ENCODE peak calls at places on chromosomes 5 and 9, in nine cellular contexts. A, H, D, F, Q, J, E, W and B are unnamed samples.

GRCh38 chr5:33336911-33337620 is 103.7 kb upstream of the TARS1 start:
- DNase-seq in E (peak), A (no peak), J (no peak), W (no peak), F (no peak), D (no peak), Q (no peak), H (no peak), B (no peak)

GRCh38 chr5:172735141-172735831 is 35.7 kb downstream of the DUSP1 start:
- DNase-seq in E (no peak), J (no peak), A (no peak), W (no peak), H (no peak), F (no peak), Q (no peak), D (no peak), B (no peak)

GRCh38 chr5:94021246-94021645 is 279.8 kb upstream of the POU5F2 start:
- DNase-seq in W (no peak), Q (no peak), J (no peak), E (peak), A (no peak), H (peak), F (no peak), D (no peak), B (peak)

GRCh38 chr5:16461782-16462181 is 3.8 kb downstream of the ZNF622 start:
- DNase-seq in A (no peak), F (no peak), H (peak), W (no peak), J (no peak), E (peak), Q (no peak), D (peak), B (no peak)

GRCh38 chr9:5536684-5537083 is 26.4 kb downstream of the PDCD1LG2 start:
- DNase-seq in H (no peak), J (no peak), D (no peak), A (no peak), W (no peak), F (no peak), Q (no peak), E (no peak), B (no peak)

GRCh38 chr9:85703398-85703797 is 38.4 kb downstream of the AGTPBP1 start:
- DNase-seq in F (no peak), J (no peak), H (no peak), Q (no peak), A (no peak), W (no peak), E (no peak), D (no peak), B (no peak)

GRCh38 chr9:74078647-74079046 is 418.5 kb upstream of the RORB start:
- DNase-seq in D (no peak), E (no peak), J (no peak), F (no peak), H (no peak), W (no peak), A (no peak), Q (no peak), B (no peak)

GRCh38 chr5:154523704-154524103 is 45.7 kb upstream of the HAND1 start:
- DNase-seq in W (no peak), D (no peak), H (no peak), F (no peak), E (no peak), J (no peak), A (peak), Q (no peak), B (no peak)

GRCh38 chr5:42993516-42994284 is 46.4 kb downstream of the ANXA2R start:
- DNase-seq in A (no peak), Q (no peak), D (peak), E (peak), F (peak), J (peak), H (no peak), W (no peak), B (no peak)

GRCh38 chr5:157516016-157516415 is 56.0 kb downstream of the NIPAL4 start:
- DNase-seq in A (peak), W (no peak), D (peak), J (no peak), E (peak), F (no peak), H (no peak), Q (no peak), B (no peak)

GRCh38 chr9:96126321-96126881 is 175.6 kb downstream of the HSD17B3 start:
- DNase-seq in A (peak), Q (no peak), W (no peak), J (no peak), E (no peak), D (no peak), H (no peak), F (no peak), B (no peak)

GRCh38 chr9:91547076-91547475 is 123.4 kb upstream of the NFIL3 start:
- DNase-seq in D (no peak), Q (no peak), W (no peak), A (no peak), J (no peak), E (no peak), F (no peak), H (no peak), B (no peak)

GRCh38 chr5:123856736-123857135 is 344.8 kb downstream of the CSNK1G3 start:
- DNase-seq in A (no peak), E (no peak), D (no peak), F (no peak), J (no peak), W (no peak), Q (no peak), H (no peak), B (no peak)

GRCh38 chr9:95193480-95193879 is 124.0 kb downstream of the FANCC start:
- DNase-seq in E (no peak), F (no peak), W (no peak), H (no peak), D (no peak), J (no peak), Q (no peak), A (no peak), B (no peak)

GRCh38 chr5:130135506-130135905 is 231.2 kb downstream of the CHSY3 start:
- DNase-seq in A (peak), Q (no peak), J (no peak), D (no peak), W (no peak), E (peak), F (no peak), H (no peak), B (no peak)

GRCh38 chr9:79817469-79818004 is 245.8 kb downstream of the TLE4 start:
- DNase-seq in D (no peak), E (no peak), H (no peak), A (no peak), F (peak), J (no peak), Q (no peak), W (no peak), B (no peak)

GRCh38 chr9:128911529-128912035 is 9.2 kb upstream of the PHYHD1 start:
- DNase-seq in F (peak), Q (peak), J (no peak), H (peak), W (no peak), A (no peak), D (no peak), E (peak), B (no peak)

GRCh38 chr9:128107260-128107970 is 20.1 kb downstream of the PTGES2 start:
- DNase-seq in Q (no peak), A (no peak), E (no peak), J (no peak), D (no peak), F (peak), W (no peak), H (no peak), B (no peak)

GRCh38 chr5:148452499-148453193 is 68.9 kb downstream of the FBXO38 start:
- DNase-seq in D (no peak), Q (no peak), H (no peak), W (no peak), E (no peak), A (no peak), J (no peak), F (no peak), B (no peak)

GRCh38 chr5:117947836-117948235 is 1040.5 kb downstream of the DTWD2 start:
- DNase-seq in E (no peak), F (no peak), H (no peak), W (no peak), A (no peak), Q (no peak), J (no peak), D (no peak), B (no peak)

GRCh38 chr5:4022056-4022670 is 426.5 kb downstream of the IRX1 start:
- DNase-seq in J (no peak), W (no peak), E (no peak), F (no peak), H (no peak), Q (no peak), A (no peak), D (no peak), B (no peak)

GRCh38 chr5:176619203-176619568 is 9.2 kb upstream of the GPRIN1 start:
- DNase-seq in E (peak), Q (no peak), W (peak), F (peak), D (peak), A (peak), H (peak), J (peak), B (no peak)

GRCh38 chr5:176625512-176625911 is 4.8 kb downstream of the SNCB start:
- DNase-seq in F (no peak), H (no peak), W (no peak), E (no peak), Q (no peak), A (no peak), D (no peak), J (no peak), B (no peak)

GRCh38 chr5:41925555-41925946 is 470 bp downstream of the FBXO4 start:
- DNase-seq in E (peak), F (peak), D (no peak), Q (no peak), H (peak), A (no peak), J (no peak), W (no peak), B (no peak)

GRCh38 chr9:74589576-74589975 is 92.4 kb downstream of the RORB start:
- DNase-seq in W (no peak), F (no peak), H (no peak), J (no peak), E (no peak), Q (no peak), D (no peak), A (no peak), B (no peak)

GRCh38 chr5:171664489-171664888 is 121.1 kb upstream of the SMIM23 start:
- DNase-seq in D (no peak), J (no peak), E (no peak), H (no peak), Q (no peak), F (no peak), W (no peak), A (no peak), B (no peak)

GRCh38 chr5:171661146-171661545 is 124.5 kb upstream of the SMIM23 start:
- DNase-seq in Q (no peak), F (no peak), E (no peak), W (no peak), D (no peak), A (no peak), J (no peak), H (no peak), B (no peak)

DNA sequence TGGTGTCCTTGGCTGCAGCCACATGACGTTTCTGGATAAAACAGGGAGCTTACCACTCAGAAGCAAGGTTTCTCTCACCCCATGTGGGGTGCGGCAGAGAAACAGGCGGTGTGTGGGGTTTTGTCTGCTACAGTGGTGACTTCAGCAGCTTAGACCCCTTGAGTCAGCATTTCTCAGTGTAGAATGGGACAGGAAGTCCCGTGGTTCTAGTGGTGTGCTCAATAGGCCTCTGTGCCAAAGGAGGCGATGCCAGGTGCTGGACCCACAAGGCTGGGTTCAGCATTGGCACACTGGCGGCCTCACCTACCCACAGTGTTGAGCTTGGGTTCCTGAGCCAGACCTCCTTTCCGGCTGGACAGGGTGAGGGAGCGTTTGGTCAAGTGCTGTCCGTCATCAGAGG is 125.2 kb upstream of the SMIM23 start:
- DNase-seq in D (no peak), H (no peak), F (no peak), Q (no peak), J (no peak), W (no peak), A (no peak), E (no peak), B (no peak)
- H3K4me3 ChIP-seq in D (no peak), H (no peak), F (no peak), Q (no peak), J (no peak), W (no peak), A (no peak), E (no peak), B (no peak)

GRCh38 chr9:130624154-130624553 is 40.2 kb upstream of the PRDM12 start:
- DNase-seq in W (no peak), F (no peak), Q (no peak), H (peak), E (no peak), J (no peak), D (no peak), A (no peak), B (no peak)
- TF ChIP-seq CTCF in W (no peak), F (no peak), Q (no peak), H (peak), E (no peak), J (no peak), D (no peak), A (no peak), B (no peak)

GRCh38 chr9:109085510-109085909 is 34.2 kb downstream of the TMEM245 start:
- DNase-seq in D (no peak), H (peak), W (no peak), A (no peak), E (no peak), J (no peak), F (no peak), Q (no peak), B (no peak)

GRCh38 chr9:109083813-109084405 is 35.8 kb downstream of the TMEM245 start:
- DNase-seq in W (no peak), A (no peak), H (no peak), F (no peak), Q (no peak), J (no peak), D (no peak), E (no peak), B (no peak)

GRCh38 chr9:109086221-109086620 is 33.5 kb downstream of the TMEM245 start:
- DNase-seq in F (no peak), E (peak), D (no peak), A (no peak), J (no peak), Q (no peak), H (no peak), W (no peak), B (no peak)

GRCh38 chr9:109088221-109088620 is 31.5 kb downstream of the TMEM245 start:
- DNase-seq in A (no peak), E (peak), J (no peak), D (no peak), W (no peak), H (no peak), F (no peak), Q (no peak), B (no peak)

GRCh38 chr9:109087795-109088194 is 32.0 kb downstream of the TMEM245 start:
- DNase-seq in E (no peak), F (no peak), W (no peak), J (no peak), H (no peak), Q (no peak), A (no peak), D (no peak), B (no peak)
- H3K4me3 ChIP-seq in E (no peak), F (no peak), W (no peak), J (no peak), H (no peak), Q (no peak), A (no peak), D (no peak), B (no peak)

GRCh38 chr5:141951341-141951781 is 6.6 kb downstream of the PCDH12 start:
- DNase-seq in F (no peak), Q (no peak), H (no peak), E (no peak), A (no peak), D (no peak), J (peak), W (no peak), B (no peak)
- TF ChIP-seq CTCF in F (peak), Q (no peak), H (peak), E (peak), A (peak), D (peak), J (peak), W (peak), B (no peak)

GRCh38 chr9:97848582-97849237 is 4.3 kb upstream of the FOXE1 start:
- DNase-seq in E (peak), H (no peak), D (no peak), F (peak), W (no peak), A (no peak), Q (no peak), J (no peak), B (no peak)
- H3K4me3 ChIP-seq in E (peak), H (no peak), D (peak), F (peak), W (peak), A (no peak), Q (peak), J (peak), B (no peak)

GRCh38 chr5:11584008-11584407 is 320.2 kb downstream of the CTNND2 start:
- DNase-seq in H (no peak), F (no peak), Q (no peak), E (no peak), A (no peak), W (no peak), D (no peak), J (no peak), B (no peak)

GRCh38 chr5:11590475-11590874 is 313.8 kb downstream of the CTNND2 start:
- DNase-seq in E (no peak), F (no peak), H (no peak), W (no peak), Q (no peak), A (no peak), J (no peak), D (no peak), B (no peak)

DNA sequence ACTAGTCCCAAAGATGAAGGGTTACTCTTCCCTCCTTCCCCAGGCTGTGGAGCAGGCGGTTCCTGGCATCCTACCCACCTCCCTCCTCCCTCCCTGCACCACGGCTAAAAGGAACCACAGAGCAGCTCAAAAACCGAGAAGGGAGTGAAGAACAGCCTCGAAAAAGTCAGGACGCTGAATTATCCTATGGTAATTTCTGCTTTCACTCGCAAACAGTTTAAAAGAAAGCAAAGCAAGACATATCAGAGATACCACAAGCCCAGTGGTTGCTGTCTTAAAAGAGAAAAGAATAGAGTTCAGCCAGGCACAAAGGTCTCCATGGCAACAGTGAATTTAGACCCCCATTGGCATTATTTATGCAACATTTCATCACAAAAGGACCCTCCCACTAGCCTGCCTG is 315.4 kb downstream of the CTNND2 start:
- DNase-seq in H (no peak), D (no peak), W (no peak), J (no peak), F (no peak), E (no peak), A (no peak), Q (no peak), B (no peak)
- TF ChIP-seq CTCF in H (no peak), D (no peak), W (no peak), J (no peak), F (no peak), E (no peak), A (no peak), Q (no peak), B (no peak)

GRCh38 chr5:141172381-141173204 is at the start of gene PCDHB7:
- DNase-seq in Q (no peak), E (peak), W (no peak), J (no peak), D (no peak), H (peak), F (no peak), A (no peak), B (no peak)
- H3K4me3 ChIP-seq in Q (peak), E (peak), W (no peak), J (no peak), D (no peak), H (no peak), F (peak), A (no peak), B (no peak)